ENCODE peak calls at places on chromosomes 4 and X, in seven cellular contexts. G is mammary epithelial cell, L is endodermal cell, H is H9, T is fibroblast of lung, A is neuronal stem cell, Q is HCT116. D is an unnamed sample.

GRCh38 chr4:38866973-38867477 is 581 bp upstream of the FAM114A1 start:
- DNase-seq in G (no peak), L (no peak), H (no peak), T (no peak), A (no peak), Q (no peak), D (no peak)

GRCh38 chr4:112276113-112276512 is 9.6 kb downstream of the TIFA start:
- DNase-seq in G (no peak), L (no peak), H (no peak), T (no peak), A (no peak), Q (no peak), D (no peak)

GRCh38 chrX:2875798-2876399 is 47.2 kb downstream of the GYG2 start:
- DNase-seq in G (no peak), L (no peak), H (no peak), T (no peak), A (no peak), Q (no peak), D (no peak)

GRCh38 chrX:2500091-2500680 is 590 bp downstream of the DHRSX start:
- DNase-seq in G (peak; percentile 52), L (peak; percentile 81), H (peak; percentile 57), T (peak; percentile 66), A (no peak), Q (no peak), D (peak; percentile 65)

GRCh38 chrX:357035-357692 is 29.5 kb downstream of the PPP2R3B start:
- DNase-seq in G (no peak), L (no peak), H (no peak), T (no peak), A (no peak), Q (no peak), D (no peak)

GRCh38 chrX:118884552-118885138 is 61.0 kb downstream of the ZCCHC12 start:
- DNase-seq in G (no peak), L (no peak), H (no peak), T (no peak), A (no peak), Q (no peak), D (no peak)

GRCh38 chr4:5435823-5436222 is 272.5 kb downstream of the EVC2 start:
- DNase-seq in G (no peak), L (no peak), H (no peak), T (no peak), A (no peak), Q (no peak), D (no peak)

GRCh38 chr4:1234811-1235292 is 14.1 kb downstream of the CTBP1 start:
- DNase-seq in G (no peak), L (no peak), H (no peak), T (no peak), A (no peak), Q (no peak), D (no peak)

GRCh38 chrX:74363914-74364313 is 57.4 kb upstream of the SLC16A2 start:
- DNase-seq in G (no peak), L (no peak), H (no peak), T (no peak), A (no peak), Q (no peak), D (no peak)

GRCh38 chr4:95693594-95693993 is 144.8 kb upstream of the UNC5C start:
- DNase-seq in G (peak; percentile 48), L (peak; percentile 54), H (peak; percentile 29), T (peak; percentile 13), A (no peak), Q (peak; percentile 15), D (peak; percentile 0)

GRCh38 chrX:136200466-136200865 is 50.7 kb downstream of the MAP7D3 start:
- DNase-seq in G (peak; percentile 11), L (no peak), H (no peak), T (peak; percentile 47), A (no peak), Q (no peak), D (peak; percentile 58)
- H3K9ac ChIP-seq in G (no peak overlapping the region), L (no peak overlapping the region), H (no peak overlapping the region), T (no peak overlapping the region), A (no peak overlapping the region), Q (no peak overlapping the region), D (no peak overlapping the region)

DNA sequence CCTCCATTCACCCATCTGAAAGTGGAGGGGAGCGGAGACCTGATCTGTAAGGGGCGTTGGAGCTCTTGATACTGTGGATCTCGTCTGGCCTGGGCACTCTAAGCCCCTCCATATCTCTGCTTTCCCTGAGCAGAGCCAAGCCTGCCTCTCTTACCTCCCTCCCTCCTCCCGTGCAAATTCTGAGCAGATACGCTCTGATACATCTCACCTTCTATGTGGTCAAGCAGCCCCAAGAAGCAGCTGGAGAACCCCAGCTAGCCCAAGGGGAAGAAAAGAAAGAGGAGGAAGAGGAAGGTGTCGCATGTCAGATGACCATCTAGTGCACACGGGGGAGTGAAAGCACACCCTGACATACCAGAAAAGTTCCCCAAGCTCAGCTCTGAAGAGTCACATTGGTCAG is 1.9 kb upstream of the DGAT2L6 start:
- DNase-seq in G (no peak), L (no peak), H (no peak), T (no peak), A (no peak), Q (no peak), D (no peak)
- H3K9ac ChIP-seq in G (no peak overlapping the region), L (no peak overlapping the region), H (no peak overlapping the region), T (no peak overlapping the region), A (no peak overlapping the region), Q (no peak overlapping the region), D (no peak overlapping the region)

DNA sequence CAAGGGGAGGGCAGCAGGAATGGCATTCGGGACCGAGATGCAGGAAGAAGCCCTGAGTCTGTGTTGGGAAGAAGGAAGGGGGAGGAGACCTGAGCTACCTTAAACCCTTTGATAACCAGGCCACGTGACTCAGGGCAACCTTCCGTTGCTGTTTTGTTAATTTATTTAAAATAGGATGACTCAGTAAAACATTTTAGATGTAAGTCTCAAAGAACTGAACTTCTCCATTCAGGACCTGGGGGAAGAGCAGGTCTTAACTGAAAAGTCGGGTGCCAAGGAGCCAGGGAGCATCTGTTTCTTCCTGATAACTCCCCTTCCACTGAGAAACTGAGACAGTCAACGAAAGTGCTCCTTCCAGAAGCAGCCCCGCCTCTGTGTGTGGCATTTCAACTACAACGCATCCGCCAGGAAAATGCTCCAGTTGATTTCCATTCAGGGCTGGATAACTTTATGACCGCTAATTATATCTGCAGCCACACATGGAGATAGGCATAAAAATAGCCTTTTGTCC is 88.0 kb downstream of the IRF2 start:
- DNase-seq in G (no peak), L (peak; percentile 67), H (peak; percentile 81), T (no peak), A (no peak), Q (no peak), D (no peak)
- H3K9ac ChIP-seq in G (no peak overlapping the region), L (no peak overlapping the region), H (no peak overlapping the region), T (no peak overlapping the region), A (no peak overlapping the region), Q (no peak overlapping the region), D (no peak overlapping the region)

GRCh38 chrX:11429543-11430085 is 136.4 kb downstream of the AMELX start:
- DNase-seq in G (peak; percentile 9), L (no peak), H (no peak), T (no peak), A (no peak), Q (no peak), D (no peak)

GRCh38 chrX:11423949-11424348 is 130.7 kb downstream of the AMELX start:
- DNase-seq in G (no peak), L (no peak), H (no peak), T (no peak), A (no peak), Q (no peak), D (no peak)

GRCh38 chrX:11427082-11428033 is 134.1 kb downstream of the AMELX start:
- DNase-seq in G (no peak), L (peak; percentile 74), H (peak; percentile 52), T (no peak), A (peak; percentile 8), Q (no peak), D (no peak)

GRCh38 chrX:11424903-11425674 is 131.9 kb downstream of the AMELX start:
- DNase-seq in G (no peak), L (no peak), H (no peak), T (no peak), A (no peak), Q (no peak), D (no peak)

GRCh38 chrX:11426712-11427081 is 133.5 kb downstream of the AMELX start:
- DNase-seq in G (no peak), L (no peak), H (no peak), T (no peak), A (no peak), Q (no peak), D (no peak)
- H3K9ac ChIP-seq in G (no peak overlapping the region), L (no peak overlapping the region), H (no peak overlapping the region), T (peak overlapping the region; percentile 45), A (no peak overlapping the region), Q (no peak overlapping the region), D (no peak overlapping the region)

GRCh38 chr4:88010921-88011320 is 3.5 kb downstream of the PKD2 start:
- DNase-seq in G (no peak), L (no peak), H (no peak), T (peak; percentile 67), A (no peak), Q (no peak), D (peak; percentile 42)
- H3K9ac ChIP-seq in G (peak overlapping the region; percentile 81), L (no peak overlapping the region), H (peak overlapping the region; percentile 2), T (no peak overlapping the region), A (no peak overlapping the region), Q (no peak overlapping the region), D (peak overlapping the region; percentile 46)

DNA sequence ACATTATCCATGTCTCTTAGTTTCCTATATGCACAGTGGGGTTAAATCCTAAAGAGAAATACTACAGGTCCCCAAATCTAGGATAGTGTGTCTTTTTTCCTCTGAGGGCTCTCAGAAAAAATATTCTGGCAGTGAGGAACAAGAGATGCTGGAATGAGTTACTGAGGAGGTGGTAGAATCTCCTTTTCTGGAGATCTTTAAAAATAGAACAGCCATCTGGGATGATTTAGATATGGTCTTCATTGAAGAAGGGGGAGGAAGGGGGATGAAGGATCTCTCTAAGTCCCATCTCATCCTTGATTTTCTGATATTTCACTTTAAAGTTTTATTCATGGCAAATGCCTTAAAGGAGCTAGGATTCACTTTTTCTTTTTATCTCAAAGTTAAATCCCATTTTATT is 235.0 kb downstream of the MAML3 start:
- DNase-seq in G (no peak), L (no peak), H (no peak), T (peak; percentile 58), A (no peak), Q (no peak), D (no peak)
- H3K9ac ChIP-seq in G (no peak overlapping the region), L (no peak overlapping the region), H (no peak overlapping the region), T (no peak overlapping the region), A (no peak overlapping the region), Q (no peak overlapping the region), D (no peak overlapping the region)

GRCh38 chr4:40193018-40193571 is 3.7 kb upstream of the RHOH start:
- DNase-seq in G (no peak), L (no peak), H (no peak), T (no peak), A (no peak), Q (no peak), D (no peak)

GRCh38 chr4:40192286-40193017 is 4.4 kb upstream of the RHOH start:
- DNase-seq in G (no peak), L (no peak), H (no peak), T (no peak), A (no peak), Q (no peak), D (no peak)

GRCh38 chr4:40189997-40190396 is 6.8 kb upstream of the RHOH start:
- DNase-seq in G (no peak), L (no peak), H (no peak), T (no peak), A (no peak), Q (no peak), D (peak; percentile 11)

GRCh38 chr4:40190880-40191815 is 5.7 kb upstream of the RHOH start:
- DNase-seq in G (no peak), L (no peak), H (no peak), T (no peak), A (no peak), Q (no peak), D (no peak)

GRCh38 chr4:40190465-40190864 is 6.4 kb upstream of the RHOH start:
- DNase-seq in G (no peak), L (no peak), H (no peak), T (no peak), A (no peak), Q (no peak), D (no peak)
- H3K9ac ChIP-seq in G (no peak overlapping the region), L (no peak overlapping the region), H (no peak overlapping the region), T (no peak overlapping the region), A (no peak overlapping the region), Q (no peak overlapping the region), D (no peak overlapping the region)

D was measured in IMR-90.